ENCODE peak calls at places on chromosomes 12 and 14, in ten cellular contexts. R, V, M, F, T, A, S, H, G and W are unnamed samples.

GRCh38 chr14:51462706-51463105 is 189.0 kb upstream of the FRMD6 start:
- DNase-seq in R (no peak), V (no peak), M (no peak), F (no peak), T (no peak), A (no peak), S (no peak), H (no peak), G (no peak), W (no peak)

GRCh38 chr12:60194682-60195081 is 598.9 kb downstream of the SLC16A7 start:
- DNase-seq in R (no peak), V (peak), M (no peak), F (peak), T (no peak), A (no peak), S (no peak), H (peak), G (peak), W (no peak)

GRCh38 chr14:76267322-76268012 is 108.5 kb upstream of the ESRRB start:
- DNase-seq in R (peak), V (peak), M (peak), F (peak), T (peak), A (no peak), S (no peak), H (peak), G (peak), W (no peak)

GRCh38 chr14:75631453-75631831 is 29.2 kb downstream of the ERG28 start:
- DNase-seq in R (no peak), V (peak), M (no peak), F (no peak), T (no peak), A (no peak), S (no peak), H (peak), G (peak), W (no peak)

GRCh38 chr12:99157946-99158345 is 489.6 kb upstream of the GARIN6 start:
- DNase-seq in R (no peak), V (peak), M (no peak), F (no peak), T (no peak), A (no peak), S (no peak), H (peak), G (no peak), W (no peak)

GRCh38 chr12:57545809-57546437 is 1.1 kb downstream of the DCTN2 start:
- DNase-seq in R (no peak), V (peak), M (no peak), F (peak), T (no peak), A (peak), S (no peak), H (no peak), G (no peak), W (no peak)

GRCh38 chr14:104465482-104466390 is 113.8 kb upstream of the C14orf180 start:
- DNase-seq in R (no peak), V (no peak), M (peak), F (no peak), T (no peak), A (peak), S (no peak), H (no peak), G (no peak), W (no peak)

GRCh38 chr12:80044694-80045046 is 54.7 kb upstream of the OTOGL start:
- DNase-seq in R (no peak), V (peak), M (no peak), F (peak), T (no peak), A (no peak), S (no peak), H (peak), G (peak), W (peak)

GRCh38 chr14:63840981-63841380 is 11.8 kb upstream of the SYNE2 start:
- DNase-seq in R (no peak), V (no peak), M (peak), F (no peak), T (peak), A (no peak), S (peak), H (no peak), G (no peak), W (no peak)

GRCh38 chr12:127272864-127273263 is 994.1 kb upstream of the TMEM132C start:
- DNase-seq in R (no peak), V (peak), M (no peak), F (peak), T (no peak), A (no peak), S (no peak), H (peak), G (peak), W (no peak)

GRCh38 chr12:120905856-120906384 is 1.8 kb upstream of the SPPL3 start:
- DNase-seq in R (peak), V (no peak), M (no peak), F (no peak), T (peak), A (no peak), S (no peak), H (no peak), G (peak), W (no peak)

GRCh38 chr14:94346841-94347240 is 23.7 kb upstream of the SERPINA6 start:
- DNase-seq in R (no peak), V (no peak), M (no peak), F (no peak), T (no peak), A (no peak), S (no peak), H (no peak), G (no peak), W (no peak)

GRCh38 chr12:6226002-6226700 is 26.0 kb downstream of the CD9 start:
- DNase-seq in R (peak), V (peak), M (no peak), F (peak), T (no peak), A (no peak), S (no peak), H (peak), G (peak), W (no peak)

GRCh38 chr14:76133103-76133502 is 18.6 kb upstream of the GPATCH2L start:
- DNase-seq in R (no peak), V (no peak), M (no peak), F (peak), T (no peak), A (no peak), S (no peak), H (peak), G (peak), W (no peak)

GRCh38 chr12:31518680-31519227 is 72.2 kb downstream of the DENND5B start:
- DNase-seq in R (no peak), V (peak), M (no peak), F (peak), T (no peak), A (no peak), S (no peak), H (peak), G (peak), W (no peak)

GRCh38 chr14:100739306-100739705 is 12.6 kb downstream of the DLK1 start:
- DNase-seq in R (no peak), V (no peak), M (no peak), F (no peak), T (no peak), A (peak), S (no peak), H (no peak), G (no peak), W (no peak)

GRCh38 chr12:52216107-52216506 is 16.9 kb upstream of the KRT7 start:
- DNase-seq in R (no peak), V (no peak), M (no peak), F (peak), T (no peak), A (no peak), S (no peak), H (peak), G (no peak), W (no peak)

GRCh38 chr12:108854453-108855283 is 2.7 kb downstream of the SSH1 start:
- DNase-seq in R (no peak), V (peak), M (no peak), F (peak), T (no peak), A (peak), S (no peak), H (peak), G (peak), W (peak)

GRCh38 chr14:58129208-58129607 is 22.8 kb downstream of the ARMH4 start:
- DNase-seq in R (no peak), V (no peak), M (no peak), F (no peak), T (no peak), A (no peak), S (no peak), H (no peak), G (no peak), W (no peak)

GRCh38 chr12:14920475-14921126 is 17.7 kb downstream of the ERP27 start:
- DNase-seq in R (no peak), V (no peak), M (no peak), F (no peak), T (no peak), A (no peak), S (no peak), H (no peak), G (no peak), W (no peak)

GRCh38 chr12:15756822-15757221 is 32.4 kb downstream of the EPS8 start:
- DNase-seq in R (no peak), V (peak), M (no peak), F (peak), T (no peak), A (no peak), S (no peak), H (peak), G (peak), W (no peak)

GRCh38 chr12:6961278-6961694 is 9.2 kb downstream of the PHB2 start:
- DNase-seq in R (no peak), V (peak), M (no peak), F (no peak), T (peak), A (no peak), S (peak), H (peak), G (no peak), W (peak)

GRCh38 chr12:29299613-29300012 is 81.4 kb downstream of the ERGIC2 start:
- DNase-seq in R (no peak), V (no peak), M (no peak), F (no peak), T (no peak), A (no peak), S (no peak), H (no peak), G (no peak), W (no peak)

GRCh38 chr12:68375701-68376469 is 43.7 kb upstream of the MDM1 start:
- DNase-seq in R (no peak), V (peak), M (no peak), F (peak), T (no peak), A (no peak), S (no peak), H (peak), G (peak), W (no peak)

GRCh38 chr12:100375023-100375737 is 18.3 kb downstream of the SLC17A8 start:
- DNase-seq in R (peak), V (peak), M (no peak), F (peak), T (no peak), A (no peak), S (no peak), H (peak), G (peak), W (no peak)

GRCh38 chr12:1377681-1378080 is 216.7 kb downstream of the FBXL14 start:
- DNase-seq in R (no peak), V (no peak), M (no peak), F (no peak), T (no peak), A (no peak), S (no peak), H (no peak), G (no peak), W (no peak)

GRCh38 chr14:61750708-61751474 is 11.3 kb upstream of the SNAPC1 start:
- DNase-seq in R (peak), V (peak), M (peak), F (peak), T (peak), A (peak), S (peak), H (peak), G (peak), W (peak)

GRCh38 chr12:60279224-60279623 is 683.4 kb downstream of the SLC16A7 start:
- DNase-seq in R (no peak), V (peak), M (no peak), F (peak), T (no peak), A (no peak), S (no peak), H (peak), G (peak), W (no peak)

GRCh38 chr12:15232959-15233358 is 11.7 kb upstream of the RERG start:
- DNase-seq in R (no peak), V (no peak), M (no peak), F (no peak), T (no peak), A (no peak), S (no peak), H (no peak), G (no peak), W (no peak)

GRCh38 chr14:92923744-92924103 is 774 bp downstream of the CHGA start:
- DNase-seq in R (no peak), V (no peak), M (peak), F (no peak), T (no peak), A (no peak), S (no peak), H (no peak), G (no peak), W (no peak)

GRCh38 chr14:94773017-94773681 is 3.2 kb upstream of the GSC start:
- DNase-seq in R (no peak), V (no peak), M (peak), F (no peak), T (no peak), A (no peak), S (no peak), H (no peak), G (no peak), W (no peak)

GRCh38 chr12:52182898-52183543 is 8.8 kb downstream of the KRT80 start:
- DNase-seq in R (no peak), V (no peak), M (no peak), F (peak), T (no peak), A (no peak), S (no peak), H (peak), G (no peak), W (no peak)

GRCh38 chr14:100144996-100145646 is 14.3 kb downstream of the DEGS2 start:
- DNase-seq in R (no peak), V (no peak), M (no peak), F (no peak), T (no peak), A (no peak), S (no peak), H (no peak), G (no peak), W (no peak)

GRCh38 chr12:16076553-16076952 is 165.4 kb downstream of the DERA start:
- DNase-seq in R (no peak), V (no peak), M (no peak), F (peak), T (no peak), A (no peak), S (no peak), H (no peak), G (peak), W (peak)

GRCh38 chr12:90953956-90954421 is 987 bp downstream of the CCER1 start:
- DNase-seq in R (no peak), V (no peak), M (peak), F (no peak), T (peak), A (no peak), S (no peak), H (no peak), G (no peak), W (peak)

GRCh38 chr14:29773990-29774389 is 153.7 kb downstream of the PRKD1 start:
- DNase-seq in R (no peak), V (no peak), M (no peak), F (no peak), T (no peak), A (no peak), S (no peak), H (no peak), G (no peak), W (no peak)
- TF ChIP-seq CTCF in R (no peak), V (no peak), M (no peak), F (no peak), T (no peak), A (no peak), S (no peak), H (no peak), G (no peak), W (no peak)

GRCh38 chr12:47819544-47819901 is 180 bp downstream of the HDAC7 start:
- DNase-seq in R (no peak), V (no peak), M (no peak), F (no peak), T (no peak), A (no peak), S (no peak), H (no peak), G (no peak), W (no peak)
- H3K4me3 ChIP-seq in R (peak), V (peak), M (peak), F (peak), T (peak), A (peak), S (peak), H (no peak), G (peak), W (peak)

GRCh38 chr12:20716037-20716436 is 20.9 kb downstream of the SLCO1C1 start:
- DNase-seq in R (no peak), V (no peak), M (no peak), F (no peak), T (no peak), A (no peak), S (no peak), H (no peak), G (no peak), W (peak)
- TF ChIP-seq CTCF in R (no peak), V (no peak), M (peak), F (no peak), T (no peak), A (no peak), S (no peak), H (no peak), G (no peak), W (peak)

DNA sequence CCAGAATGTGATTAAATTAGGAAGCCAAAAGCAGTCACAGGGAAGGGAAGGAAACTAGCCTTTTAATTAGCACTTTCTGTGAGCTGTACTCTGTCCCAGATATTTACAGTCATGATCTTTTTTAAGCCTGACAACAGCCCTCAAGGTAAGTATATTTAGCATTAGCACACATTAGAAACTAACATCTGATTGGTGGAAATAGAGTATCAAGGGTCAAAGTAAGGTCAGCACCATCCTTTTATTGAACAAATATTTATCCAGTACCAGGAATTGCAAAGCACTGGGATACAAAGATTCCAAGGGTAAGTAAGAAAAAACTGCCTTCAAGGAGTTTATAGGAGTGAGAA is 28.2 kb downstream of the RPGRIP1 start:
- DNase-seq in R (no peak), V (no peak), M (no peak), F (no peak), T (no peak), A (no peak), S (no peak), H (no peak), G (no peak), W (peak)
- H3K4me3 ChIP-seq in R (no peak), V (peak), M (peak), F (no peak), T (peak), A (peak), S (peak), H (no peak), G (no peak), W (peak)

GRCh38 chr14:37124617-37125016 is 47.8 kb downstream of the SLC25A21 start:
- DNase-seq in R (no peak), V (no peak), M (peak), F (no peak), T (no peak), A (no peak), S (no peak), H (no peak), G (no peak), W (peak)
- TF ChIP-seq CTCF in R (no peak), V (no peak), M (peak), F (no peak), T (no peak), A (no peak), S (no peak), H (no peak), G (no peak), W (no peak)

GRCh38 chr14:89114109-89114508 is 289.7 kb downstream of the TTC8 start:
- DNase-seq in R (no peak), V (no peak), M (no peak), F (no peak), T (no peak), A (no peak), S (no peak), H (no peak), G (no peak), W (no peak)

GRCh38 chr14:89110110-89110509 is 285.7 kb downstream of the TTC8 start:
- DNase-seq in R (no peak), V (no peak), M (no peak), F (no peak), T (no peak), A (no peak), S (no peak), H (no peak), G (no peak), W (no peak)

GRCh38 chr14:89108608-89109007 is 284.2 kb downstream of the TTC8 start:
- DNase-seq in R (no peak), V (no peak), M (no peak), F (no peak), T (no peak), A (no peak), S (no peak), H (no peak), G (no peak), W (no peak)
- H3K4me3 ChIP-seq in R (no peak), V (no peak), M (no peak), F (no peak), T (no peak), A (no peak), S (no peak), H (no peak), G (no peak), W (no peak)